ENCODE peak calls at places on chromosomes 13 and 19, in four cellular contexts. L is stimulated activated naive CD4-positive, alpha-beta T cell treated with Interleukin-2 at 50 U/mL for 16 hours; Z is EL; I is glutamatergic neuron. H is an unnamed sample.

GRCh38 chr19:23409392-23410048 is 14.2 kb upstream of the ZNF91 start:
- DNase-seq in I (no peak), Z (no peak), L (no peak), H (no peak)

GRCh38 chr13:32878172-32878571 is 138.1 kb upstream of the KL start:
- DNase-seq in I (no peak), L (no peak), Z (peak; percentile 52), H (no peak)

GRCh38 chr19:33430674-33431277 is 57.3 kb downstream of the CEBPG start:
- DNase-seq in Z (peak; percentile 56), L (peak; percentile 53), I (peak; percentile 92), H (peak; percentile 76)

GRCh38 chr13:39938591-39938990 is 283.1 kb downstream of the COG6 start:
- DNase-seq in Z (no peak), I (no peak), L (no peak), H (no peak)

GRCh38 chr13:60756306-60756705 is 359.3 kb downstream of the TDRD3 start:
- DNase-seq in Z (no peak), I (no peak), L (no peak), H (no peak)

GRCh38 chr13:52001120-52001731 is 10.0 kb downstream of the ATP7B start:
- DNase-seq in I (no peak), L (no peak), Z (peak; percentile 33), H (no peak)

GRCh38 chr19:10565028-10565566 is 713 bp downstream of the KRI1 start:
- DNase-seq in L (peak; percentile 53), Z (peak; percentile 56), I (peak; percentile 61), H (no peak)

GRCh38 chr13:32414580-32414979 is 13.3 kb downstream of the N4BP2L1 start:
- DNase-seq in I (no peak), Z (no peak), L (no peak), H (no peak)

GRCh38 chr19:489418-490196 is 6.7 kb upstream of the MADCAM1 start:
- DNase-seq in I (peak; percentile 76), Z (peak; percentile 18), L (no peak), H (peak; percentile 45)

GRCh38 chr13:83879431-83880171 is 2.7 kb downstream of the SLITRK1 start:
- DNase-seq in Z (peak; percentile 55), L (no peak), I (peak; percentile 37), H (peak; percentile 54)

GRCh38 chr19:55545913-55546495 is 661 bp upstream of the SBK3 start:
- DNase-seq in L (no peak), Z (no peak), I (no peak), H (no peak)

GRCh38 chr19:46718157-46718933 is 1.4 kb upstream of the PRKD2 start:
- DNase-seq in I (no peak), L (peak; percentile 42), Z (no peak), H (no peak)

GRCh38 chr13:49341941-49342340 is 94.2 kb downstream of the CDADC1 start:
- DNase-seq in L (no peak), I (no peak), Z (no peak), H (no peak)

GRCh38 chr13:24141333-24141910 is 19.1 kb upstream of the SPATA13 start:
- DNase-seq in L (no peak), I (no peak), Z (peak; percentile 43), H (no peak)

GRCh38 chr13:20566424-20566916 is 487 bp upstream of the IFT88 start:
- DNase-seq in Z (peak; percentile 81), L (no peak), I (no peak), H (peak; percentile 77)

H was measured in midbrain.